ENCODE peak calls at places on chromosome 18, in five cellular contexts. One of them, this sample, is unnamed.

GRCh38 chr18:41955688-41956087 is 654 bp downstream of the PIK3C3 start:
- DNase-seq in astrocyte of the spinal cord: no peak
- DNase-seq in NCI-H2081: peak
- DNase-seq in islet precursor cell: no peak
- DNase-seq in lower leg skin: no peak
- DNase-seq in this sample: no peak

GRCh38 chr18:10926565-10927194 is 222.7 kb downstream of the PIEZO2 start:
- DNase-seq in astrocyte of the spinal cord: peak
- DNase-seq in NCI-H2081: no peak
- DNase-seq in islet precursor cell: peak
- DNase-seq in lower leg skin: no peak
- DNase-seq in this sample: peak

GRCh38 chr18:60411715-60412114 is 39.1 kb upstream of the MC4R start:
- DNase-seq in astrocyte of the spinal cord: no peak
- DNase-seq in NCI-H2081: no peak
- DNase-seq in islet precursor cell: peak
- DNase-seq in lower leg skin: no peak
- DNase-seq in this sample: no peak

GRCh38 chr18:49585781-49586663 is 24.2 kb downstream of the LIPG start:
- DNase-seq in astrocyte of the spinal cord: no peak
- DNase-seq in NCI-H2081: no peak
- DNase-seq in islet precursor cell: peak
- DNase-seq in lower leg skin: no peak
- DNase-seq in this sample: no peak

GRCh38 chr18:70671889-70672551 is 383.2 kb downstream of the SOCS6 start:
- DNase-seq in astrocyte of the spinal cord: no peak
- DNase-seq in NCI-H2081: no peak
- DNase-seq in islet precursor cell: no peak
- DNase-seq in lower leg skin: no peak
- DNase-seq in this sample: no peak

GRCh38 chr18:63773616-63774015 is 1.6 kb upstream of the SERPINB7 start:
- DNase-seq in astrocyte of the spinal cord: no peak
- DNase-seq in NCI-H2081: no peak
- DNase-seq in islet precursor cell: no peak
- DNase-seq in lower leg skin: no peak
- DNase-seq in this sample: no peak

GRCh38 chr18:79495591-79496071 is 99.9 kb downstream of the NFATC1 start:
- DNase-seq in astrocyte of the spinal cord: no peak
- DNase-seq in NCI-H2081: no peak
- DNase-seq in islet precursor cell: peak
- DNase-seq in lower leg skin: no peak
- DNase-seq in this sample: no peak

GRCh38 chr18:2651981-2652380 is 3.5 kb upstream of the SMCHD1 start:
- DNase-seq in astrocyte of the spinal cord: no peak
- DNase-seq in NCI-H2081: no peak
- DNase-seq in islet precursor cell: no peak
- DNase-seq in lower leg skin: no peak
- DNase-seq in this sample: no peak

GRCh38 chr18:47595816-47596501 is 334.5 kb downstream of the SMAD2 start:
- DNase-seq in astrocyte of the spinal cord: no peak
- DNase-seq in NCI-H2081: no peak
- DNase-seq in islet precursor cell: peak
- DNase-seq in lower leg skin: no peak
- DNase-seq in this sample: no peak

GRCh38 chr18:28398491-28398890 is 221.6 kb upstream of the CDH2 start:
- DNase-seq in astrocyte of the spinal cord: no peak
- DNase-seq in NCI-H2081: no peak
- DNase-seq in islet precursor cell: no peak
- DNase-seq in lower leg skin: no peak
- DNase-seq in this sample: no peak

GRCh38 chr18:22066083-22066485 is 103.3 kb upstream of the GATA6 start:
- DNase-seq in astrocyte of the spinal cord: no peak
- DNase-seq in NCI-H2081: no peak
- DNase-seq in islet precursor cell: no peak
- DNase-seq in lower leg skin: no peak
- DNase-seq in this sample: no peak

GRCh38 chr18:6975084-6975483 is 142.5 kb downstream of the LAMA1 start:
- DNase-seq in astrocyte of the spinal cord: no peak
- DNase-seq in NCI-H2081: no peak
- DNase-seq in islet precursor cell: no peak
- DNase-seq in lower leg skin: no peak
- DNase-seq in this sample: no peak

GRCh38 chr18:51721388-51721787 is 523.9 kb upstream of the MEX3C start:
- DNase-seq in astrocyte of the spinal cord: no peak
- DNase-seq in NCI-H2081: no peak
- DNase-seq in islet precursor cell: no peak
- DNase-seq in lower leg skin: no peak
- DNase-seq in this sample: no peak

GRCh38 chr18:80247403-80247916 is at the start of gene PARD6G:
- DNase-seq in astrocyte of the spinal cord: peak
- DNase-seq in NCI-H2081: peak
- DNase-seq in islet precursor cell: peak
- DNase-seq in lower leg skin: peak
- DNase-seq in this sample: peak

GRCh38 chr18:75530548-75531211 is 103.2 kb upstream of the SMIM21 start:
- DNase-seq in astrocyte of the spinal cord: no peak
- DNase-seq in NCI-H2081: no peak
- DNase-seq in islet precursor cell: peak
- DNase-seq in lower leg skin: no peak
- DNase-seq in this sample: no peak

GRCh38 chr18:49898421-49898820 is 85.1 kb upstream of the ACAA2 start:
- DNase-seq in astrocyte of the spinal cord: peak
- DNase-seq in NCI-H2081: no peak
- DNase-seq in islet precursor cell: peak
- DNase-seq in lower leg skin: no peak
- DNase-seq in this sample: peak

GRCh38 chr18:22913861-22914260 is 19.3 kb upstream of the RBBP8 start:
- DNase-seq in astrocyte of the spinal cord: no peak
- DNase-seq in NCI-H2081: peak
- DNase-seq in islet precursor cell: peak
- DNase-seq in lower leg skin: peak
- DNase-seq in this sample: no peak

GRCh38 chr18:53496028-53496427 is 728.4 kb downstream of the MBD2 start:
- DNase-seq in astrocyte of the spinal cord: no peak
- DNase-seq in NCI-H2081: no peak
- DNase-seq in islet precursor cell: no peak
- DNase-seq in lower leg skin: no peak
- DNase-seq in this sample: no peak

GRCh38 chr18:14975431-14975830 is 227.5 kb downstream of the ANKRD30B start:
- DNase-seq in astrocyte of the spinal cord: no peak
- DNase-seq in NCI-H2081: no peak
- DNase-seq in islet precursor cell: no peak
- DNase-seq in lower leg skin: peak
- DNase-seq in this sample: no peak

GRCh38 chr18:12422936-12423335 is 15.2 kb downstream of the PRELID3A start:
- DNase-seq in astrocyte of the spinal cord: no peak
- DNase-seq in NCI-H2081: peak
- DNase-seq in islet precursor cell: no peak
- DNase-seq in lower leg skin: no peak
- DNase-seq in this sample: no peak

GRCh38 chr18:59672125-59672769 is 25.0 kb downstream of the CCBE1 start:
- DNase-seq in astrocyte of the spinal cord: peak
- DNase-seq in NCI-H2081: peak
- DNase-seq in islet precursor cell: no peak
- DNase-seq in lower leg skin: peak
- DNase-seq in this sample: no peak

GRCh38 chr18:24656571-24656971 is 196.1 kb downstream of the HRH4 start:
- DNase-seq in astrocyte of the spinal cord: peak
- DNase-seq in NCI-H2081: peak
- DNase-seq in islet precursor cell: no peak
- DNase-seq in lower leg skin: no peak
- DNase-seq in this sample: no peak

This sample was measured in nephron progenitor cell.